ENCODE peak calls at places on chromosomes 7 and 10, in eight cellular contexts. U is fibroblast of mammary gland; Z is hippocampal formation; R is naive thymus-derived CD8-positive, alpha-beta T cell; Y is HTR-8/SVneo; C is GM13977; B is EH; V is AG09319. H is an unnamed sample.

GRCh38 chr10:47421057-47421952 is 37.2 kb upstream of the ZNF488 start:
- DNase-seq in U (peak), Z (no peak), R (no peak), Y (peak), C (no peak), B (peak), V (no peak), H (no peak)

GRCh38 chr7:159020987-159021386 is 123.7 kb downstream of the VIPR2 start:
- DNase-seq in U (no peak), Z (no peak), R (no peak), Y (no peak), C (no peak), B (no peak), V (no peak), H (peak)

GRCh38 chr7:151271699-151272355 is 23.3 kb upstream of the SMARCD3 start:
- DNase-seq in U (peak), Z (no peak), R (no peak), Y (no peak), C (no peak), B (peak), V (peak), H (peak)

GRCh38 chr10:56586391-56586790 is 225.3 kb upstream of the ZWINT start:
- DNase-seq in U (no peak), Z (no peak), R (no peak), Y (no peak), C (no peak), B (no peak), V (no peak), H (no peak)

GRCh38 chr7:47461161-47461560 is 120.8 kb downstream of the TNS3 start:
- DNase-seq in U (peak), Z (no peak), R (no peak), Y (no peak), C (no peak), B (peak), V (no peak), H (peak)

GRCh38 chr10:7301039-7301768 is 109.6 kb downstream of the SFMBT2 start:
- DNase-seq in U (no peak), Z (no peak), R (no peak), Y (no peak), C (no peak), B (no peak), V (no peak), H (no peak)

GRCh38 chr10:119341236-119342016 is 134.1 kb downstream of the GRK5 start:
- DNase-seq in U (peak), Z (no peak), R (no peak), Y (no peak), C (peak), B (peak), V (no peak), H (no peak)

GRCh38 chr7:153109561-153109960 is 350.0 kb downstream of the ACTR3B start:
- DNase-seq in U (no peak), Z (no peak), R (no peak), Y (no peak), C (no peak), B (no peak), V (no peak), H (no peak)

GRCh38 chr7:93843260-93843659 is 47.3 kb downstream of the TFPI2 start:
- DNase-seq in U (peak), Z (no peak), R (no peak), Y (no peak), C (no peak), B (peak), V (peak), H (no peak)

GRCh38 chr7:151061241-151062110 is 2.1 kb downstream of the SLC4A2 start:
- DNase-seq in U (no peak), Z (no peak), R (no peak), Y (no peak), C (no peak), B (no peak), V (no peak), H (no peak)

GRCh38 chr7:38932509-38933168 is 23.6 kb upstream of the VPS41 start:
- DNase-seq in U (peak), Z (peak), R (no peak), Y (peak), C (peak), B (peak), V (peak), H (peak)

GRCh38 chr10:28256776-28257175 is 46.1 kb downstream of the MPP7 start:
- DNase-seq in U (no peak), Z (no peak), R (no peak), Y (no peak), C (no peak), B (no peak), V (no peak), H (no peak)

GRCh38 chr10:122145113-122145512 is 126.0 kb upstream of the BTBD16 start:
- DNase-seq in U (no peak), Z (no peak), R (no peak), Y (no peak), C (no peak), B (no peak), V (no peak), H (no peak)

GRCh38 chr7:7318610-7319009 is 136.3 kb downstream of the C1GALT1 start:
- DNase-seq in U (no peak), Z (no peak), R (no peak), Y (no peak), C (no peak), B (no peak), V (no peak), H (no peak)

GRCh38 chr10:29321656-29322055 is 32.8 kb downstream of the LYZL1 start:
- DNase-seq in U (no peak), Z (no peak), R (no peak), Y (no peak), C (no peak), B (no peak), V (no peak), H (no peak)

H was measured in psoas muscle.